ENCODE peak calls at places on chromosomes 6 and 20, in five cellular contexts. One of them, this sample, is unnamed.
A peak's percentile ranks its signal among the peaks of the same experiment; 100 is the strongest.

GRCh38 chr20:407953-408842 is at the start of gene RBCK1:
- DNase-seq in lung: peak; percentile 86
- DNase-seq in GM23248: peak; percentile 90
- DNase-seq in brain microvascular endothelial cell: peak; percentile 56
- DNase-seq in breast epithelium: peak; percentile 70
- DNase-seq in this sample: peak; percentile 36

GRCh38 chr20:34016736-34017135 is 23.0 kb downstream of the RALY start:
- DNase-seq in lung: no peak
- DNase-seq in GM23248: no peak
- DNase-seq in brain microvascular endothelial cell: no peak
- DNase-seq in breast epithelium: no peak
- DNase-seq in this sample: no peak

GRCh38 chr20:19419420-19419819 is 207.0 kb downstream of the SLC24A3 start:
- DNase-seq in lung: no peak
- DNase-seq in GM23248: no peak
- DNase-seq in brain microvascular endothelial cell: no peak
- DNase-seq in breast epithelium: no peak
- DNase-seq in this sample: no peak

GRCh38 chr6:28212510-28213212 is 12.4 kb upstream of the ZSCAN9 start:
- DNase-seq in lung: peak; percentile 69
- DNase-seq in GM23248: peak; percentile 87
- DNase-seq in brain microvascular endothelial cell: peak; percentile 85
- DNase-seq in breast epithelium: peak; percentile 49
- DNase-seq in this sample: peak; percentile 71

GRCh38 chr20:36248836-36249235 is 12.6 kb downstream of the AAR2 start:
- DNase-seq in lung: no peak
- DNase-seq in GM23248: no peak
- DNase-seq in brain microvascular endothelial cell: no peak
- DNase-seq in breast epithelium: no peak
- DNase-seq in this sample: no peak

GRCh38 chr6:116144590-116144989 is 18.7 kb upstream of the COL10A1 start:
- DNase-seq in lung: no peak
- DNase-seq in GM23248: peak; percentile 73
- DNase-seq in brain microvascular endothelial cell: peak; percentile 87
- DNase-seq in breast epithelium: no peak
- DNase-seq in this sample: peak; percentile 42

GRCh38 chr6:15082708-15083107 is 163.2 kb upstream of the JARID2 start:
- DNase-seq in lung: no peak
- DNase-seq in GM23248: no peak
- DNase-seq in brain microvascular endothelial cell: no peak
- DNase-seq in breast epithelium: no peak
- DNase-seq in this sample: no peak

GRCh38 chr6:130187335-130188206 is 35.2 kb downstream of the SAMD3 start:
- DNase-seq in lung: no peak
- DNase-seq in GM23248: no peak
- DNase-seq in brain microvascular endothelial cell: no peak
- DNase-seq in breast epithelium: no peak
- DNase-seq in this sample: no peak

GRCh38 chr20:55255016-55255415 is 750.3 kb downstream of the CBLN4 start:
- DNase-seq in lung: no peak
- DNase-seq in GM23248: no peak
- DNase-seq in brain microvascular endothelial cell: no peak
- DNase-seq in breast epithelium: no peak
- DNase-seq in this sample: no peak

GRCh38 chr6:154234019-154234772 is 122.4 kb downstream of the IPCEF1 start:
- DNase-seq in lung: no peak
- DNase-seq in GM23248: no peak
- DNase-seq in brain microvascular endothelial cell: no peak
- DNase-seq in breast epithelium: no peak
- DNase-seq in this sample: no peak

GRCh38 chr6:114432380-114432779 is 89.6 kb upstream of the HS3ST5 start:
- DNase-seq in lung: no peak
- DNase-seq in GM23248: peak; percentile 1
- DNase-seq in brain microvascular endothelial cell: no peak
- DNase-seq in breast epithelium: no peak
- DNase-seq in this sample: no peak

GRCh38 chr20:714453-714852 is 38.9 kb upstream of the SCRT2 start:
- DNase-seq in lung: no peak
- DNase-seq in GM23248: no peak
- DNase-seq in brain microvascular endothelial cell: no peak
- DNase-seq in breast epithelium: no peak
- DNase-seq in this sample: no peak

GRCh38 chr6:78476561-78476960 is 390.8 kb upstream of the IRAK1BP1 start:
- DNase-seq in lung: no peak
- DNase-seq in GM23248: no peak
- DNase-seq in brain microvascular endothelial cell: no peak
- DNase-seq in breast epithelium: no peak
- DNase-seq in this sample: no peak

GRCh38 chr6:143857651-143858050 is 6.6 kb upstream of the ZC2HC1B start:
- DNase-seq in lung: no peak
- DNase-seq in GM23248: no peak
- DNase-seq in brain microvascular endothelial cell: no peak
- DNase-seq in breast epithelium: no peak
- DNase-seq in this sample: no peak

GRCh38 chr6:5285081-5285480 is 23.8 kb downstream of the FARS2 start:
- DNase-seq in lung: no peak
- DNase-seq in GM23248: no peak
- DNase-seq in brain microvascular endothelial cell: no peak
- DNase-seq in breast epithelium: no peak
- DNase-seq in this sample: no peak

GRCh38 chr6:107443904-107444267 is 15.5 kb downstream of the PDSS2 start:
- DNase-seq in lung: no peak
- DNase-seq in GM23248: peak; percentile 20
- DNase-seq in brain microvascular endothelial cell: peak; percentile 10
- DNase-seq in breast epithelium: no peak
- DNase-seq in this sample: no peak

GRCh38 chr6:22455378-22455777 is 114.0 kb upstream of the HDGFL1 start:
- DNase-seq in lung: no peak
- DNase-seq in GM23248: no peak
- DNase-seq in brain microvascular endothelial cell: no peak
- DNase-seq in breast epithelium: no peak
- DNase-seq in this sample: no peak

GRCh38 chr6:122623279-122623678 is 13.1 kb downstream of the PKIB start:
- DNase-seq in lung: no peak
- DNase-seq in GM23248: no peak
- DNase-seq in brain microvascular endothelial cell: no peak
- DNase-seq in breast epithelium: no peak
- DNase-seq in this sample: no peak

GRCh38 chr6:44298864-44299263 is 14.3 kb downstream of the AARS2 start:
- DNase-seq in lung: no peak
- DNase-seq in GM23248: no peak
- DNase-seq in brain microvascular endothelial cell: no peak
- DNase-seq in breast epithelium: no peak
- DNase-seq in this sample: no peak

GRCh38 chr20:51350941-51351631 is 191.4 kb downstream of the NFATC2 start:
- DNase-seq in lung: no peak
- DNase-seq in GM23248: peak; percentile 88
- DNase-seq in brain microvascular endothelial cell: peak; percentile 98
- DNase-seq in breast epithelium: no peak
- DNase-seq in this sample: peak; percentile 63

GRCh38 chr6:93407186-93407585 is 12.2 kb downstream of the EPHA7 start:
- DNase-seq in lung: no peak
- DNase-seq in GM23248: no peak
- DNase-seq in brain microvascular endothelial cell: no peak
- DNase-seq in breast epithelium: no peak
- DNase-seq in this sample: no peak

GRCh38 chr6:111411046-111411445 is 72.0 kb downstream of the REV3L start:
- DNase-seq in lung: no peak
- DNase-seq in GM23248: no peak
- DNase-seq in brain microvascular endothelial cell: no peak
- DNase-seq in breast epithelium: no peak
- DNase-seq in this sample: no peak

GRCh38 chr6:25659633-25660368 is 7.8 kb downstream of the SCGN start:
- DNase-seq in lung: no peak
- DNase-seq in GM23248: no peak
- DNase-seq in brain microvascular endothelial cell: no peak
- DNase-seq in breast epithelium: no peak
- DNase-seq in this sample: no peak

GRCh38 chr6:164331026-164331425 is 916.5 kb downstream of the QKI start:
- DNase-seq in lung: no peak
- DNase-seq in GM23248: no peak
- DNase-seq in brain microvascular endothelial cell: no peak
- DNase-seq in breast epithelium: no peak
- DNase-seq in this sample: no peak

GRCh38 chr6:36998723-36999466 is 6.6 kb upstream of the FGD2 start:
- DNase-seq in lung: no peak
- DNase-seq in GM23248: no peak
- DNase-seq in brain microvascular endothelial cell: no peak
- DNase-seq in breast epithelium: no peak
- DNase-seq in this sample: no peak

GRCh38 chr6:30793521-30794194 is 49.3 kb upstream of the IER3 start:
- DNase-seq in lung: no peak
- DNase-seq in GM23248: peak; percentile 30
- DNase-seq in brain microvascular endothelial cell: peak; percentile 66
- DNase-seq in breast epithelium: no peak
- DNase-seq in this sample: peak; percentile 59

GRCh38 chr6:87315071-87315470 is 7.3 kb upstream of the SMIM8 start:
- DNase-seq in lung: no peak
- DNase-seq in GM23248: no peak
- DNase-seq in brain microvascular endothelial cell: no peak
- DNase-seq in breast epithelium: no peak
- DNase-seq in this sample: no peak

GRCh38 chr20:31781945-31782344 is 37.2 kb upstream of the MYLK2 start:
- DNase-seq in lung: no peak
- DNase-seq in GM23248: no peak
- DNase-seq in brain microvascular endothelial cell: no peak
- DNase-seq in breast epithelium: no peak
- DNase-seq in this sample: no peak

GRCh38 chr6:44730771-44731391 is 343.4 kb downstream of the CDC5L start:
- DNase-seq in lung: no peak
- DNase-seq in GM23248: no peak
- DNase-seq in brain microvascular endothelial cell: peak; percentile 19
- DNase-seq in breast epithelium: no peak
- DNase-seq in this sample: peak; percentile 39

GRCh38 chr6:20024316-20024673 is 187.1 kb downstream of the ID4 start:
- DNase-seq in lung: no peak
- DNase-seq in GM23248: no peak
- DNase-seq in brain microvascular endothelial cell: no peak
- DNase-seq in breast epithelium: no peak
- DNase-seq in this sample: no peak

GRCh38 chr6:39880521-39881048 is 53.7 kb downstream of the MOCS1 start:
- DNase-seq in lung: no peak
- DNase-seq in GM23248: no peak
- DNase-seq in brain microvascular endothelial cell: no peak
- DNase-seq in breast epithelium: no peak
- DNase-seq in this sample: no peak
- H3K27ac ChIP-seq in lung: no peak overlapping the region
- H3K27ac ChIP-seq in GM23248: no peak overlapping the region
- H3K27ac ChIP-seq in brain microvascular endothelial cell: no peak overlapping the region
- H3K27ac ChIP-seq in breast epithelium: no peak overlapping the region
- H3K27ac ChIP-seq in this sample: no peak overlapping the region

GRCh38 chr6:149483849-149484635 is 772 bp downstream of the ZC3H12D start:
- DNase-seq in lung: no peak
- DNase-seq in GM23248: no peak
- DNase-seq in brain microvascular endothelial cell: no peak
- DNase-seq in breast epithelium: no peak
- DNase-seq in this sample: no peak
- H3K4me3 ChIP-seq in lung: no peak overlapping the region
- H3K4me3 ChIP-seq in GM23248: no peak overlapping the region
- H3K4me3 ChIP-seq in brain microvascular endothelial cell: no peak overlapping the region
- H3K4me3 ChIP-seq in breast epithelium: peak overlapping the region; percentile 7
- H3K4me3 ChIP-seq in this sample: no peak overlapping the region

GRCh38 chr20:61733216-61733615 is 332.5 kb downstream of the TAF4 start:
- DNase-seq in lung: no peak
- DNase-seq in GM23248: no peak
- DNase-seq in brain microvascular endothelial cell: no peak
- DNase-seq in breast epithelium: no peak
- DNase-seq in this sample: no peak
- H3K27me3 ChIP-seq in lung: no peaks in the 10 kb centered on the region
- H3K27me3 ChIP-seq in GM23248: no peaks in the 10 kb centered on the region
- H3K27me3 ChIP-seq in brain microvascular endothelial cell: no peaks in the 10 kb centered on the region
- H3K27me3 ChIP-seq in breast epithelium: peaks cover 39% of the 10 kb centered on the region
- H3K27me3 ChIP-seq in this sample: peaks cover 7% of the 10 kb centered on the region

GRCh38 chr20:24086121-24086520 is 97.5 kb upstream of the GGTLC1 start:
- DNase-seq in lung: no peak
- DNase-seq in GM23248: no peak
- DNase-seq in brain microvascular endothelial cell: no peak
- DNase-seq in breast epithelium: no peak
- DNase-seq in this sample: no peak
- H3K27ac ChIP-seq in lung: no peak overlapping the region
- H3K27ac ChIP-seq in GM23248: no peak overlapping the region
- H3K27ac ChIP-seq in brain microvascular endothelial cell: no peak overlapping the region
- H3K27ac ChIP-seq in breast epithelium: no peak overlapping the region
- H3K27ac ChIP-seq in this sample: no peak overlapping the region

GRCh38 chr20:3752386-3752759 is 15.2 kb downstream of the ADISSP start:
- DNase-seq in lung: no peak
- DNase-seq in GM23248: no peak
- DNase-seq in brain microvascular endothelial cell: no peak
- DNase-seq in breast epithelium: no peak
- DNase-seq in this sample: no peak
- H3K4me3 ChIP-seq in lung: no peak overlapping the region
- H3K4me3 ChIP-seq in GM23248: no peak overlapping the region
- H3K4me3 ChIP-seq in brain microvascular endothelial cell: peak overlapping the region; percentile 36
- H3K4me3 ChIP-seq in breast epithelium: no peak overlapping the region
- H3K4me3 ChIP-seq in this sample: no peak overlapping the region

DNA sequence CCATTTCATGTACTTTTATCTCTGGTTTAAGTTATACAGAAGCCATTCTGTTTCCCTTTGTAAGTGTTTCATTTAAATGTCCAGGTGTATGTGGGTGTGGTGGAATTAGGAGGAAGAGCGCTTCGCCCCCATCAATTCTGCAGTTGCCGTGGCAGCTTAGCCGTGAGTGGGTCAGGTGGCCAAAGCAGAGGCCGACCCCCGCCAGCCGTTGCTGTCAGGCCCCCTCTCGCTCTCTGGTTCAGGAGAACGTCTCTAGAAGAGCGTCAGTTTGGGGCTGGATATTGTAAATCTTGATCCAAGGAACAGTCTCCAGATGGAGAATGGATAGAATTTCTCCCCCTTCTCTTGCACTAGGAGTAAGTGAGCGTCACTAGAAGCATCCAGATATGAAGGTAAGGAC is 367.4 kb downstream of the FOXA2 start:
- DNase-seq in lung: no peak
- DNase-seq in GM23248: no peak
- DNase-seq in brain microvascular endothelial cell: no peak
- DNase-seq in breast epithelium: no peak
- DNase-seq in this sample: no peak
- H3K27me3 ChIP-seq in lung: no peaks in the 10 kb centered on the region
- H3K27me3 ChIP-seq in GM23248: no peaks in the 10 kb centered on the region
- H3K27me3 ChIP-seq in brain microvascular endothelial cell: no peaks in the 10 kb centered on the region
- H3K27me3 ChIP-seq in breast epithelium: peaks cover 23% of the 10 kb centered on the region
- H3K27me3 ChIP-seq in this sample: no peaks in the 10 kb centered on the region

GRCh38 chr6:88565409-88565811 is 398.0 kb downstream of the RNGTT start:
- DNase-seq in lung: no peak
- DNase-seq in GM23248: no peak
- DNase-seq in brain microvascular endothelial cell: no peak
- DNase-seq in breast epithelium: no peak
- DNase-seq in this sample: no peak

GRCh38 chr6:88565836-88566235 is 397.6 kb downstream of the RNGTT start:
- DNase-seq in lung: no peak
- DNase-seq in GM23248: no peak
- DNase-seq in brain microvascular endothelial cell: no peak
- DNase-seq in breast epithelium: no peak
- DNase-seq in this sample: no peak

GRCh38 chr6:88569959-88570358 is 393.5 kb downstream of the RNGTT start:
- DNase-seq in lung: no peak
- DNase-seq in GM23248: no peak
- DNase-seq in brain microvascular endothelial cell: no peak
- DNase-seq in breast epithelium: no peak
- DNase-seq in this sample: no peak

GRCh38 chr6:88566746-88567534 is 396.5 kb downstream of the RNGTT start:
- DNase-seq in lung: no peak
- DNase-seq in GM23248: no peak
- DNase-seq in brain microvascular endothelial cell: no peak
- DNase-seq in breast epithelium: no peak
- DNase-seq in this sample: no peak

GRCh38 chr6:88567696-88568095 is 395.7 kb downstream of the RNGTT start:
- DNase-seq in lung: no peak
- DNase-seq in GM23248: no peak
- DNase-seq in brain microvascular endothelial cell: no peak
- DNase-seq in breast epithelium: no peak
- DNase-seq in this sample: no peak
- H3K27ac ChIP-seq in lung: no peak overlapping the region
- H3K27ac ChIP-seq in GM23248: no peak overlapping the region
- H3K27ac ChIP-seq in brain microvascular endothelial cell: no peak overlapping the region
- H3K27ac ChIP-seq in breast epithelium: no peak overlapping the region
- H3K27ac ChIP-seq in this sample: no peak overlapping the region